ENCODE peak calls at places on chromosomes 1 and 21, in five cellular contexts. Q is amniotic stem cell, Z is H7, S is neural crest cell, T is endothelial cell. G is an unnamed sample.

GRCh38 chr1:216140650-216141547 is 282.3 kb downstream of the USH2A start:
- DNase-seq in Q (no peak), Z (no peak), S (no peak), T (no peak), G (peak)

GRCh38 chr21:36965720-36966065 is 776 bp downstream of the HLCS start:
- DNase-seq in Q (no peak), Z (no peak), S (no peak), T (no peak), G (no peak)

GRCh38 chr1:70034403-70034802 is 171.0 kb downstream of the LRRC40 start:
- DNase-seq in Q (no peak), Z (peak), S (no peak), T (peak), G (peak)

GRCh38 chr1:41382531-41383090 is 21.4 kb downstream of the FOXO6 start:
- DNase-seq in Q (no peak), Z (peak), S (no peak), T (no peak), G (peak)

GRCh38 chr1:195933816-195934215 is 674.4 kb downstream of the KCNT2 start:
- DNase-seq in Q (no peak), Z (no peak), S (no peak), T (no peak), G (no peak)

GRCh38 chr1:85230305-85230977 is 29.0 kb downstream of the C1orf52 start:
- DNase-seq in Q (no peak), Z (no peak), S (no peak), T (peak), G (no peak)

GRCh38 chr1:184743062-184743756 is 11.4 kb downstream of the EDEM3 start:
- DNase-seq in Q (no peak), Z (no peak), S (no peak), T (no peak), G (no peak)

GRCh38 chr1:23807453-23807852 is 6.9 kb upstream of the GALE start:
- DNase-seq in Q (no peak), Z (no peak), S (no peak), T (no peak), G (no peak)

GRCh38 chr1:197915217-197915616 is 2.0 kb upstream of the LHX9 start:
- DNase-seq in Q (no peak), Z (peak), S (no peak), T (no peak), G (no peak)

GRCh38 chr21:21397464-21397863 is 399.3 kb downstream of the NCAM2 start:
- DNase-seq in Q (no peak), Z (no peak), S (no peak), T (no peak), G (no peak)

GRCh38 chr1:42418516-42418915 is 37.3 kb downstream of the ZMYND12 start:
- DNase-seq in Q (no peak), Z (peak), S (no peak), T (no peak), G (no peak)

GRCh38 chr1:111468717-111469100 is 5.1 kb upstream of the C1orf162 start:
- DNase-seq in Q (no peak), Z (no peak), S (no peak), T (no peak), G (no peak)

GRCh38 chr1:183757061-183757460 is 47.9 kb upstream of the RGL1 start:
- DNase-seq in Q (peak), Z (no peak), S (no peak), T (no peak), G (peak)

GRCh38 chr21:44758141-44758561 is 43.5 kb downstream of the UBE2G2 start:
- DNase-seq in Q (no peak), Z (peak), S (no peak), T (no peak), G (no peak)

GRCh38 chr1:186535388-186536133 is 74.6 kb upstream of the PDC start:
- DNase-seq in Q (peak), Z (no peak), S (no peak), T (no peak), G (peak)

GRCh38 chr1:25550683-25551310 is 7.4 kb downstream of the LDLRAP1 start:
- DNase-seq in Q (no peak), Z (no peak), S (no peak), T (no peak), G (no peak)

GRCh38 chr1:225460737-225461532 is 33.1 kb upstream of the LBR start:
- DNase-seq in Q (no peak), Z (peak), S (no peak), T (no peak), G (no peak)

GRCh38 chr1:20184997-20185833 is 681 bp upstream of the UBXN10 start:
- DNase-seq in Q (no peak), Z (no peak), S (no peak), T (no peak), G (no peak)

GRCh38 chr1:27658951-27659496 is 13.0 kb downstream of the IFI6 start:
- DNase-seq in Q (no peak), Z (peak), S (no peak), T (no peak), G (peak)

GRCh38 chr1:33097137-33097611 is 16.2 kb downstream of the AZIN2 start:
- DNase-seq in Q (no peak), Z (no peak), S (no peak), T (no peak), G (no peak)

GRCh38 chr1:56133517-56134472 is 445.6 kb downstream of the PLPP3 start:
- DNase-seq in Q (no peak), Z (no peak), S (no peak), T (no peak), G (peak)

GRCh38 chr1:57422271-57423134 is 1.4 kb downstream of the DAB1 start:
- DNase-seq in Q (no peak), Z (peak), S (peak), T (peak), G (peak)

GRCh38 chr21:42538479-42539275 is 25.0 kb downstream of the SLC37A1 start:
- DNase-seq in Q (no peak), Z (no peak), S (no peak), T (no peak), G (no peak)

GRCh38 chr1:89998306-89998705 is 3.4 kb downstream of the ZNF326 start:
- DNase-seq in Q (no peak), Z (no peak), S (no peak), T (no peak), G (peak)

GRCh38 chr1:229563701-229564100 is 5.2 kb upstream of the ABCB10 start:
- DNase-seq in Q (no peak), Z (no peak), S (no peak), T (no peak), G (no peak)

GRCh38 chr1:64898107-64898861 is 68.1 kb downstream of the JAK1 start:
- DNase-seq in Q (peak), Z (peak), S (no peak), T (no peak), G (peak)

GRCh38 chr1:199404191-199404590 is 623.3 kb upstream of the NR5A2 start:
- DNase-seq in Q (no peak), Z (peak), S (no peak), T (no peak), G (peak)

GRCh38 chr1:28322209-28322608 is 6.6 kb upstream of the MED18 start:
- DNase-seq in Q (no peak), Z (no peak), S (no peak), T (no peak), G (no peak)

GRCh38 chr21:35593000-35593502 is 467.3 kb downstream of the SETD4 start:
- DNase-seq in Q (no peak), Z (peak), S (no peak), T (no peak), G (peak)

GRCh38 chr1:20126041-20126805 is 6.9 kb upstream of the PLA2G2D start:
- DNase-seq in Q (no peak), Z (no peak), S (no peak), T (no peak), G (no peak)

GRCh38 chr1:3313579-3313955 is 140.9 kb upstream of the ARHGEF16 start:
- DNase-seq in Q (peak), Z (peak), S (no peak), T (no peak), G (peak)

GRCh38 chr1:93979718-93980319 is 70.6 kb upstream of the GCLM start:
- DNase-seq in Q (no peak), Z (no peak), S (no peak), T (no peak), G (peak)

GRCh38 chr1:19348441-19349198 is 36.5 kb downstream of the SLC66A1 start:
- DNase-seq in Q (no peak), Z (no peak), S (no peak), T (no peak), G (no peak)

GRCh38 chr1:214192825-214193643 is 87.9 kb upstream of the SMYD2 start:
- DNase-seq in Q (no peak), Z (no peak), S (no peak), T (no peak), G (peak)

GRCh38 chr1:221979461-221980032 is 237.7 kb upstream of the DUSP10 start:
- DNase-seq in Q (no peak), Z (no peak), S (no peak), T (no peak), G (no peak)

GRCh38 chr1:41900611-41901444 is 17.9 kb downstream of the HIVEP3 start:
- DNase-seq in Q (no peak), Z (no peak), S (no peak), T (no peak), G (peak)

GRCh38 chr1:205325334-205325884 is 3.9 kb upstream of the NUAK2 start:
- DNase-seq in Q (no peak), Z (peak), S (peak), T (peak), G (peak)

GRCh38 chr1:151635479-151636072 is 23.7 kb downstream of the SNX27 start:
- DNase-seq in Q (no peak), Z (no peak), S (no peak), T (no peak), G (peak)

GRCh38 chr1:235866207-235866912 is at the start of gene LYST:
- DNase-seq in Q (peak), Z (peak), S (peak), T (peak), G (peak)

GRCh38 chr1:226939439-226940028 is 560 bp upstream of the COQ8A start:
- DNase-seq in Q (peak), Z (peak), S (no peak), T (peak), G (peak)

G was measured in adipocyte.